ENCODE peak calls at places on chromosome 22, in seven cellular contexts. One of them, this sample, is unnamed.

GRCh38 chr22:42283288-42284229 is 13.1 kb upstream of the TCF20 start:
- DNase-seq in WTC11: no peak
- DNase-seq in NCI-H1930: no peak
- DNase-seq in renal cortical epithelial cell: no peak
- DNase-seq in lower lobe of right lung: peak; percentile 47
- DNase-seq in iPS-NIHi11: peak; percentile 54
- DNase-seq in NCI-H2029: no peak
- DNase-seq in this sample: peak; percentile 74

GRCh38 chr22:27397948-27398330 is 403.6 kb downstream of the MN1 start:
- DNase-seq in WTC11: no peak
- DNase-seq in NCI-H1930: no peak
- DNase-seq in renal cortical epithelial cell: no peak
- DNase-seq in lower lobe of right lung: peak; percentile 53
- DNase-seq in iPS-NIHi11: no peak
- DNase-seq in NCI-H2029: no peak
- DNase-seq in this sample: no peak

GRCh38 chr22:37701121-37701786 is 4.4 kb downstream of the TRIOBP start:
- DNase-seq in WTC11: no peak
- DNase-seq in NCI-H1930: no peak
- DNase-seq in renal cortical epithelial cell: no peak
- DNase-seq in lower lobe of right lung: no peak
- DNase-seq in iPS-NIHi11: no peak
- DNase-seq in NCI-H2029: no peak
- DNase-seq in this sample: no peak

GRCh38 chr22:46072030-46072881 is 78.1 kb upstream of the PPARA start:
- DNase-seq in WTC11: peak; percentile 63
- DNase-seq in NCI-H1930: no peak
- DNase-seq in renal cortical epithelial cell: no peak
- DNase-seq in lower lobe of right lung: peak; percentile 89
- DNase-seq in iPS-NIHi11: no peak
- DNase-seq in NCI-H2029: no peak
- DNase-seq in this sample: peak; percentile 86

GRCh38 chr22:42937164-42937854 is 77.6 kb downstream of the PACSIN2 start:
- DNase-seq in WTC11: no peak
- DNase-seq in NCI-H1930: no peak
- DNase-seq in renal cortical epithelial cell: peak; percentile 88
- DNase-seq in lower lobe of right lung: peak; percentile 85
- DNase-seq in iPS-NIHi11: no peak
- DNase-seq in NCI-H2029: no peak
- DNase-seq in this sample: peak; percentile 89

GRCh38 chr22:24155597-24156145 is 25.6 kb upstream of the SUSD2 start:
- DNase-seq in WTC11: peak; percentile 60
- DNase-seq in NCI-H1930: no peak
- DNase-seq in renal cortical epithelial cell: peak; percentile 26
- DNase-seq in lower lobe of right lung: peak; percentile 89
- DNase-seq in iPS-NIHi11: peak; percentile 82
- DNase-seq in NCI-H2029: peak; percentile 28
- DNase-seq in this sample: peak; percentile 91

GRCh38 chr22:32389685-32390084 is 22.4 kb downstream of the RTCB start:
- DNase-seq in WTC11: peak; percentile 40
- DNase-seq in NCI-H1930: peak; percentile 28
- DNase-seq in renal cortical epithelial cell: no peak
- DNase-seq in lower lobe of right lung: no peak
- DNase-seq in iPS-NIHi11: peak; percentile 38
- DNase-seq in NCI-H2029: no peak
- DNase-seq in this sample: no peak

GRCh38 chr22:37972527-37972926 is 11.8 kb downstream of the SOX10 start:
- DNase-seq in WTC11: no peak
- DNase-seq in NCI-H1930: no peak
- DNase-seq in renal cortical epithelial cell: no peak
- DNase-seq in lower lobe of right lung: no peak
- DNase-seq in iPS-NIHi11: no peak
- DNase-seq in NCI-H2029: no peak
- DNase-seq in this sample: no peak

GRCh38 chr22:50445071-50445879 is 29.6 kb downstream of the SBF1 start:
- DNase-seq in WTC11: no peak
- DNase-seq in NCI-H1930: no peak
- DNase-seq in renal cortical epithelial cell: no peak
- DNase-seq in lower lobe of right lung: peak; percentile 73
- DNase-seq in iPS-NIHi11: no peak
- DNase-seq in NCI-H2029: no peak
- DNase-seq in this sample: no peak

GRCh38 chr22:27267145-27267544 is 534.4 kb downstream of the MN1 start:
- DNase-seq in WTC11: no peak
- DNase-seq in NCI-H1930: no peak
- DNase-seq in renal cortical epithelial cell: no peak
- DNase-seq in lower lobe of right lung: no peak
- DNase-seq in iPS-NIHi11: no peak
- DNase-seq in NCI-H2029: no peak
- DNase-seq in this sample: no peak

GRCh38 chr22:25698461-25698860 is 43.5 kb upstream of the MYO18B start:
- DNase-seq in WTC11: no peak
- DNase-seq in NCI-H1930: no peak
- DNase-seq in renal cortical epithelial cell: no peak
- DNase-seq in lower lobe of right lung: no peak
- DNase-seq in iPS-NIHi11: no peak
- DNase-seq in NCI-H2029: no peak
- DNase-seq in this sample: no peak

GRCh38 chr22:35517207-35517606 is 23.4 kb upstream of the RASD2 start:
- DNase-seq in WTC11: no peak
- DNase-seq in NCI-H1930: no peak
- DNase-seq in renal cortical epithelial cell: no peak
- DNase-seq in lower lobe of right lung: no peak
- DNase-seq in iPS-NIHi11: no peak
- DNase-seq in NCI-H2029: no peak
- DNase-seq in this sample: no peak

GRCh38 chr22:43343262-43343988 is at the start of gene SCUBE1:
- DNase-seq in WTC11: peak; percentile 79
- DNase-seq in NCI-H1930: peak; percentile 58
- DNase-seq in renal cortical epithelial cell: no peak
- DNase-seq in lower lobe of right lung: peak; percentile 67
- DNase-seq in iPS-NIHi11: peak; percentile 100
- DNase-seq in NCI-H2029: peak; percentile 22
- DNase-seq in this sample: peak; percentile 77

GRCh38 chr22:39719559-39720450 is 149.3 kb downstream of the CACNA1I start:
- DNase-seq in WTC11: no peak
- DNase-seq in NCI-H1930: no peak
- DNase-seq in renal cortical epithelial cell: no peak
- DNase-seq in lower lobe of right lung: no peak
- DNase-seq in iPS-NIHi11: no peak
- DNase-seq in NCI-H2029: no peak
- DNase-seq in this sample: peak; percentile 26

GRCh38 chr22:26894766-26895485 is 237.5 kb downstream of the MIAT start:
- DNase-seq in WTC11: no peak
- DNase-seq in NCI-H1930: no peak
- DNase-seq in renal cortical epithelial cell: peak; percentile 97
- DNase-seq in lower lobe of right lung: no peak
- DNase-seq in iPS-NIHi11: no peak
- DNase-seq in NCI-H2029: peak; percentile 41
- DNase-seq in this sample: no peak

GRCh38 chr22:36160499-36160942 is at the start of gene APOL3:
- DNase-seq in WTC11: no peak
- DNase-seq in NCI-H1930: no peak
- DNase-seq in renal cortical epithelial cell: no peak
- DNase-seq in lower lobe of right lung: peak; percentile 77
- DNase-seq in iPS-NIHi11: no peak
- DNase-seq in NCI-H2029: peak; percentile 64
- DNase-seq in this sample: peak; percentile 86

GRCh38 chr22:30891443-30891755 is 77.2 kb downstream of the MORC2 start:
- DNase-seq in WTC11: no peak
- DNase-seq in NCI-H1930: no peak
- DNase-seq in renal cortical epithelial cell: no peak
- DNase-seq in lower lobe of right lung: no peak
- DNase-seq in iPS-NIHi11: no peak
- DNase-seq in NCI-H2029: no peak
- DNase-seq in this sample: peak; percentile 56

GRCh38 chr22:47033648-47034000 is 271.2 kb downstream of the TBC1D22A start:
- DNase-seq in WTC11: no peak
- DNase-seq in NCI-H1930: no peak
- DNase-seq in renal cortical epithelial cell: no peak
- DNase-seq in lower lobe of right lung: peak; percentile 34
- DNase-seq in iPS-NIHi11: no peak
- DNase-seq in NCI-H2029: no peak
- DNase-seq in this sample: no peak

GRCh38 chr22:46150615-46151423 is 493 bp downstream of the PPARA start:
- DNase-seq in WTC11: peak; percentile 38
- DNase-seq in NCI-H1930: no peak
- DNase-seq in renal cortical epithelial cell: no peak
- DNase-seq in lower lobe of right lung: peak; percentile 62
- DNase-seq in iPS-NIHi11: peak; percentile 93
- DNase-seq in NCI-H2029: no peak
- DNase-seq in this sample: peak; percentile 79

GRCh38 chr22:46237453-46238158 is 12.5 kb downstream of the CDPF1 start:
- DNase-seq in WTC11: no peak
- DNase-seq in NCI-H1930: no peak
- DNase-seq in renal cortical epithelial cell: no peak
- DNase-seq in lower lobe of right lung: no peak
- DNase-seq in iPS-NIHi11: no peak
- DNase-seq in NCI-H2029: peak; percentile 83
- DNase-seq in this sample: no peak

GRCh38 chr22:29348956-29349355 is 33.5 kb upstream of the RASL10A start:
- DNase-seq in WTC11: no peak
- DNase-seq in NCI-H1930: no peak
- DNase-seq in renal cortical epithelial cell: no peak
- DNase-seq in lower lobe of right lung: peak; percentile 25
- DNase-seq in iPS-NIHi11: no peak
- DNase-seq in NCI-H2029: peak; percentile 73
- DNase-seq in this sample: no peak

GRCh38 chr22:35899736-35900135 is 128.9 kb downstream of the RBFOX2 start:
- DNase-seq in WTC11: no peak
- DNase-seq in NCI-H1930: no peak
- DNase-seq in renal cortical epithelial cell: no peak
- DNase-seq in lower lobe of right lung: no peak
- DNase-seq in iPS-NIHi11: no peak
- DNase-seq in NCI-H2029: no peak
- DNase-seq in this sample: no peak

GRCh38 chr22:35377735-35378134 is 3.2 kb upstream of the HMOX1 start:
- DNase-seq in WTC11: no peak
- DNase-seq in NCI-H1930: no peak
- DNase-seq in renal cortical epithelial cell: no peak
- DNase-seq in lower lobe of right lung: no peak
- DNase-seq in iPS-NIHi11: no peak
- DNase-seq in NCI-H2029: no peak
- DNase-seq in this sample: no peak

GRCh38 chr22:37659897-37660708 is 1.6 kb downstream of the PDXP start:
- DNase-seq in WTC11: no peak
- DNase-seq in NCI-H1930: no peak
- DNase-seq in renal cortical epithelial cell: no peak
- DNase-seq in lower lobe of right lung: no peak
- DNase-seq in iPS-NIHi11: no peak
- DNase-seq in NCI-H2029: no peak
- DNase-seq in this sample: no peak

GRCh38 chr22:21866821-21867527 is 471 bp downstream of the MAPK1 start:
- DNase-seq in WTC11: no peak
- DNase-seq in NCI-H1930: no peak
- DNase-seq in renal cortical epithelial cell: no peak
- DNase-seq in lower lobe of right lung: peak; percentile 54
- DNase-seq in iPS-NIHi11: peak; percentile 45
- DNase-seq in NCI-H2029: no peak
- DNase-seq in this sample: no peak